ENCODE peak calls at places on chromosome X, in nine cellular contexts. Z is body of pancreas, N is suprapubic skin, U is aorta, C is trophoblast cell, O is astrocyte, P is heart right ventricle, W is mucosa of descending colon, V is uterus. I is an unnamed sample. For H3K4me1, the result is how much of the 10 kb centered on the place peaks cover.

GRCh38 chrX:22950278-22951266 is 49.2 kb upstream of the DDX53 start:
- DNase-seq in Z (peak), N (no peak), U (no peak), C (peak), O (peak), P (no peak), W (no peak), V (no peak), I (no peak)

GRCh38 chrX:11010476-11010875 is 100.7 kb upstream of the HCCS start:
- DNase-seq in Z (no peak), N (no peak), U (no peak), C (no peak), O (peak), P (no peak), W (no peak), V (no peak), I (no peak)

GRCh38 chrX:113305496-113305895 is 464.9 kb upstream of the AMOT start:
- DNase-seq in Z (no peak), N (no peak), U (no peak), C (peak), O (peak), P (no peak), W (no peak), V (no peak), I (no peak)

GRCh38 chrX:136531951-136532350 is at the start of gene VGLL1:
- DNase-seq in Z (no peak), N (no peak), U (no peak), C (peak), O (no peak), P (no peak), W (no peak), V (no peak), I (no peak)

GRCh38 chrX:72142931-72143709 is 11.4 kb upstream of the RTL5 start:
- DNase-seq in Z (no peak), N (no peak), U (no peak), C (no peak), O (no peak), P (no peak), W (no peak), V (no peak), I (no peak)

GRCh38 chrX:47817421-47817820 is 19.3 kb upstream of the ZNF81 start:
- DNase-seq in Z (no peak), N (no peak), U (no peak), C (no peak), O (no peak), P (no peak), W (no peak), V (no peak), I (no peak)

GRCh38 chrX:68498044-68498507 is 775 bp upstream of the YIPF6 start:
- DNase-seq in Z (no peak), N (no peak), U (no peak), C (peak), O (no peak), P (no peak), W (no peak), V (no peak), I (no peak)

GRCh38 chrX:130339408-130340222 is at the start of gene SLC25A14:
- DNase-seq in Z (peak), N (peak), U (peak), C (peak), O (peak), P (peak), W (peak), V (peak), I (peak)

GRCh38 chrX:3299626-3300025 is 46.8 kb downstream of the MXRA5 start:
- DNase-seq in Z (no peak), N (no peak), U (no peak), C (no peak), O (no peak), P (no peak), W (no peak), V (no peak), I (no peak)

GRCh38 chrX:1485033-1485432 is 32.3 kb upstream of the ASMTL start:
- DNase-seq in Z (no peak), N (peak), U (no peak), C (no peak), O (no peak), P (peak), W (no peak), V (no peak), I (no peak)

GRCh38 chrX:20529301-20529700 is 262.6 kb upstream of the RPS6KA3 start:
- DNase-seq in Z (no peak), N (no peak), U (no peak), C (no peak), O (no peak), P (no peak), W (no peak), V (no peak), I (no peak)

GRCh38 chrX:66914082-66914481 is 275.2 kb upstream of the EDA2R start:
- DNase-seq in Z (peak), N (no peak), U (no peak), C (peak), O (no peak), P (no peak), W (no peak), V (peak), I (no peak)

GRCh38 chrX:22059800-22060199 is 27.7 kb downstream of the PHEX start:
- DNase-seq in Z (no peak), N (no peak), U (no peak), C (no peak), O (no peak), P (no peak), W (no peak), V (no peak), I (no peak)

GRCh38 chrX:72069380-72070160 is 62.1 kb downstream of the RTL5 start:
- DNase-seq in Z (no peak), N (no peak), U (no peak), C (no peak), O (no peak), P (no peak), W (no peak), V (no peak), I (no peak)

GRCh38 chrX:69109706-69110635 is 55.3 kb downstream of the PJA1 start:
- DNase-seq in Z (no peak), N (no peak), U (no peak), C (peak), O (peak), P (no peak), W (no peak), V (peak), I (no peak)

GRCh38 chrX:84099120-84099519 is 88.9 kb downstream of the RPS6KA6 start:
- DNase-seq in Z (no peak), N (no peak), U (no peak), C (peak), O (no peak), P (no peak), W (no peak), V (no peak), I (no peak)

GRCh38 chrX:99722094-99722493 is 688.0 kb downstream of the PCDH19 start:
- DNase-seq in Z (no peak), N (no peak), U (no peak), C (peak), O (no peak), P (no peak), W (no peak), V (no peak), I (no peak)

GRCh38 chrX:25180242-25180641 is 164.5 kb upstream of the ARX start:
- DNase-seq in Z (no peak), N (no peak), U (no peak), C (no peak), O (no peak), P (no peak), W (no peak), V (no peak), I (no peak)

GRCh38 chrX:34130980-34131744 is 952 bp downstream of the FAM47A start:
- DNase-seq in Z (no peak), N (peak), U (no peak), C (no peak), O (no peak), P (no peak), W (no peak), V (no peak), I (no peak)

GRCh38 chrX:9935436-9935835 is 31.7 kb upstream of the CLDN34 start:
- DNase-seq in Z (no peak), N (no peak), U (no peak), C (no peak), O (no peak), P (no peak), W (no peak), V (no peak), I (no peak)

GRCh38 chrX:7116081-7116480 is 31.4 kb upstream of the STS start:
- DNase-seq in Z (no peak), N (no peak), U (no peak), C (no peak), O (no peak), P (no peak), W (no peak), V (no peak), I (no peak)
- H3K4me1 ChIP-seq in Z (under half), N (under half), U (under half), C (under half), O (under half), P (under half), W (under half), V (under half), I (under half)

DNA sequence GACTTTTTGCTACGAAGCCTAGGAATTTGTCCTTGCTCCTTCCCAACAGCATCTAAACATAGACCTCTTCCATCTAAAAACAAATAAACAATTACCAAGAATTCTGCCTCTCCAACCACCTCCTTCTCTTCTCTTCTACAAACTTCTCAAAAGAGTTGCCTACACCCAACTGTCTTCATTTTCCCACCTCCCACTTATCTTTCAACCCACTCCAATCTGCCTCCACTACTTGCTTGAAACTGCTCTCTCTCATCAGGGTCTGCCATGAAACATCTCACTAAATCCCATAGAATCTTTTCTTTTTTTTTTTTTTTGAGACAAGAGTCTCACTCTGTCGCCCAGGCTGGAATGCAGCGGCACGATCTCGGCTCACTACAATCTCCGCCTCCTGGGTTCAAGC is 902 bp upstream of the FGD1 start:
- DNase-seq in Z (no peak), N (no peak), U (no peak), C (no peak), O (no peak), P (no peak), W (no peak), V (no peak), I (no peak)
- H3K4me3 ChIP-seq in Z (no peak), N (no peak), U (no peak), C (no peak), O (no peak), P (no peak), W (no peak), V (no peak), I (no peak)

DNA sequence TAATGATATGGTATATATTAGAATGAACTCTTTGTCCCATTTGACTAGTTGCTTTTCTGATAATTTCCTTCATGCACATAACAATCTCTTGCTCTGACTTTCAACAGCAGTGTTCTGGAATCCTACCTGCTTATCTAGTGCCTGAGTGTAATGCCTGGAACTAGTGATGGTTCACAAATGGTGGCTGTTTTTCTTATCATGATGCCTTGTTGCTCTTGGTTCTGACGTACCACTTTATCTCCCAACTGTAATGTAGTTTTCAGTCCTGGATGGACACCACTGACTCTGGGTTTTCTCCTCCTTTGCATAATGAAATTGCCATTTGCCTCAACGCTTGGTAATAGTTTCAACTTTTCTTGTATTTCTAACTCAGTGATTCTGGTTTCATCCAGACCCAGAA is 25.5 kb upstream of the LUZP4 start:
- DNase-seq in Z (no peak), N (no peak), U (no peak), C (no peak), O (no peak), P (no peak), W (no peak), V (no peak), I (no peak)
- H3K4me1 ChIP-seq in Z (under half), N (under half), U (under half), C (under half), O (under half), P (under half), W (under half), V (under half), I (under half)

GRCh38 chrX:38220936-38221386 is 290 bp upstream of the SRPX start:
- DNase-seq in Z (no peak), N (no peak), U (no peak), C (no peak), O (peak), P (peak), W (peak), V (peak), I (no peak)
- H3K4me3 ChIP-seq in Z (no peak), N (peak), U (peak), C (peak), O (peak), P (peak), W (no peak), V (peak), I (peak)

GRCh38 chrX:148593146-148593545 is 92.7 kb downstream of the AFF2 start:
- DNase-seq in Z (no peak), N (no peak), U (no peak), C (no peak), O (no peak), P (no peak), W (no peak), V (no peak), I (no peak)
- H3K4me1 ChIP-seq in Z (under half), N (under half), U (under half), C (under half), O (under half), P (under half), W (under half), V (under half), I (under half)

DNA sequence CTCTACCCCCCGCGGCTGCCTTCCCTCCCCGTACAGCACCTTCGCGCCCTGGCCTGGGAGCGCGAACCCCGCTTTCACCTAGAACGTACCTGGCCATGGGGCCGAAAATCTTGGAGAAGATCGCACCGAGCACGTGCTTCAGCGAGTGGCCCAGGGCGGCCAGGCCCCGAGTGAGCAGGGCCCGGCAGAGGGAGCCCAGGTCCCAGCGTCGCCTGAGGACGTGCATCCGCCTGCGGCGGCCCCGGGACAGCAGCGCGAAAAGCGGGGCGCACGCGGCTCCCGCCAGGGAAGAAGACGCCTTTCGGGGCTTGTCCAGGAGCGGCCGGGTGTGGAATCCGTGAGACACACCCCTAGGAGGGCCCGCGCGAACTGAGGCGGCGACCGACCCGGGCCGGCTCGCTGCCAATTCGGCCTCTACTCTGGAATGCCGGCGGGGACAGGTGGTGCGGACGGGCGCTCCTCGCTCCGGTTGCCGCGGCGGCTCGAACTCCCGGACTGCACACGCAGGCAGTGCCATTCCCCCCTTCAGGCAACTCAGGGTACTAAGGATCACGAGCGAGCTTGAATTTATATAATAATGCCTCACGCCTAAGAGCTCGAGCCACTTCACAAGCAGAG is at the start of gene HS6ST2:
- DNase-seq in Z (peak), N (no peak), U (no peak), C (peak), O (no peak), P (no peak), W (peak), V (no peak), I (no peak)
- H3K4me3 ChIP-seq in Z (peak), N (peak), U (peak), C (peak), O (peak), P (peak), W (no peak), V (peak), I (peak)

DNA sequence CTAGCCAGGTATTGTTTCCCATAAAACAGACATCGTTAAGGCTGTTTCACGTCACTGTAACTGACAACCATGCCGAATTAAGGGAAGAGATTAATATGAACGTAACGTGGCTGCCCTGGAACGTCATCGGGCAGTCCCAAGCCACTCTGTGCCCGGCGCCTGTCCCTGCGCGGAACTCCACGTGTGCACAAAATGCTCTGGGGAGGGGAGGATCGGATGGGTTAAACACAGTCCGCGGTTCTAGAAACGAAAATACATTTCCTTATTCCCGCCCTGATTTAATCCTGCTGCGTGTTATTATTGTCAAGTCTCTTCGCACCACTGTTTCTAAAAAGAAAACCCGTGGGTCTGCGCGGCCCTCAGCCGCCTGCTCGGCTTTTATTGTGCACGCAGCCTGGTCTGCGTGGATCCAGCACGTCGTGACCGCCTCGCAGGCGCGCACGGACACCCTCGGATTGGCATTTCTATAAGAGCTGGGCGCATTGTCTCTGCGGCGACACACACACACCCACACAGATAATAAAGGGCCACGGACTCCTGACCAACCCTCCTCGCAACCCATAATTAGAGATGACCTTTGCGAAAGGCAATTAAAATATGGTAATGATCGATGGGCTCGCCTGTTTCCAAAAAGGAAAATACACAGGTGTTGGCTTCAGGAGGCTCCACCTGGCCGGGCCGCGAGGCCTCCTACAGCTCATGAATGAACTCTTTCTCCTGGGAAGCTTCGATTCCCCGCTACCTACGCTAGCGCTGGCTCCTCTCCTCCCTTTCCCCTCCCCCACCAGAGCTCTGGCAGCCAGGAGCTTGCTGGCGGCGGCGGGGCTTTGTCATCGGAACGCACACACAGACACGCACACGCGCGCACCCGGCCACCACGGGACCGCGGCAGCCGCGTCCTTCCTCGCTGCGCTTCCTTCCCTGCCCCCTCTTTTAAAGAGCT is 69.8 kb upstream of the BCOR start:
- DNase-seq in Z (no peak), N (no peak), U (peak), C (no peak), O (no peak), P (no peak), W (peak), V (peak), I (no peak)
- H3K4me1 ChIP-seq in Z (under half), N (under half), U (under half), C (under half), O (under half), P (under half), W (under half), V (under half), I (under half)

GRCh38 chrX:119410854-119411253 is 11.7 kb downstream of the SLC25A43 start:
- DNase-seq in Z (no peak), N (no peak), U (no peak), C (no peak), O (no peak), P (no peak), W (no peak), V (no peak), I (no peak)
- H3K4me3 ChIP-seq in Z (no peak), N (no peak), U (no peak), C (no peak), O (no peak), P (no peak), W (no peak), V (no peak), I (no peak)

DNA sequence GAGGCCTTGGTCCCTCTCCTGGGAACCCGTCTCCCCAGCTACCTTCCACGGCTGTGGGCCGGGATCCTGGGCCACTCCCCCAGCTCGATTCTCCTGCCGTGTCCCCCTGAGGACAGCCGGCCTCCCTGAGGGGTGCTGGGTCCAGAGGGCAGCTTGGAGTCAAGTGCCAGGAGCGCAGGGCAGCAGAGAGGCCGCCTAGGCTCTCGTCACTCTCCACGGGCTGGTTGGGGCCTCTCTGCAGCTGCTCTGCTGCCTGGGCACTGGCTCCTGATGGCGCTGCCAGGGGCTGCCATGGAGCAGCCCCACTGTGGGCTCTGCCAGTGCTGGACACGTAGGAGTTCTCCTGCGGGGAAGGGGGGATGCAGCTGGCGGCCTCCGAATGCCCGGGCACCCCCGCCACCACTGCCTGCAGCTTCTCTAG is 6.7 kb downstream of the IRAK1 start:
- DNase-seq in Z (no peak), N (no peak), U (peak), C (no peak), O (no peak), P (no peak), W (no peak), V (no peak), I (no peak)
- H3K4me1 ChIP-seq in Z (under half), N (under half), U (under half), C (under half), O (under half), P (under half), W (under half), V (under half), I (under half)

I was measured in tibial artery.